ENCODE peak calls at places on chromosomes 4 and X, in seven cellular contexts. D is NCI-H1092, Y is WTC11, W is AG09319, O is cardiac muscle cell, M is NCI-H2107, X is NCI-H1694. T is an unnamed sample.

GRCh38 chrX:9873952-9874351 is 87.7 kb downstream of the SHROOM2 start:
- DNase-seq in Y (peak; percentile 32), M (no peak), X (no peak), O (no peak), W (no peak), D (peak; percentile 7), T (peak; percentile 32)

GRCh38 chrX:51931761-51932160 is 38.3 kb downstream of the MAGED1 start:
- DNase-seq in X (no peak), O (no peak), Y (no peak), M (no peak), W (peak; percentile 15), D (peak; percentile 4), T (no peak)

GRCh38 chr4:126924237-126924636 is 708.5 kb upstream of the INTU start:
- DNase-seq in O (no peak), X (no peak), Y (no peak), M (no peak), D (no peak), W (no peak), T (no peak)

GRCh38 chr4:140556372-140557085 is 12.2 kb downstream of the UCP1 start:
- DNase-seq in Y (no peak), O (no peak), W (no peak), D (no peak), M (no peak), X (no peak), T (no peak)

GRCh38 chr4:181949704-181950312 is 293.4 kb upstream of the TENM3 start:
- DNase-seq in W (no peak), X (no peak), M (no peak), Y (peak; percentile 58), O (no peak), D (no peak), T (no peak)

GRCh38 chr4:74682567-74683359 is 111.6 kb downstream of the BTC start:
- DNase-seq in O (peak; percentile 95), X (no peak), M (no peak), Y (peak; percentile 22), W (peak; percentile 61), D (no peak), T (no peak)

GRCh38 chr4:184826315-184827266 is 823 bp upstream of the ACSL1 start:
- DNase-seq in D (peak; percentile 46), O (peak; percentile 49), W (no peak), M (no peak), X (no peak), Y (peak; percentile 28), T (peak; percentile 29)

GRCh38 chr4:42608551-42608950 is 48.4 kb downstream of the ATP8A1 start:
- DNase-seq in M (no peak), X (no peak), W (no peak), D (no peak), Y (no peak), O (no peak), T (no peak)

GRCh38 chrX:6383488-6383887 is 151.4 kb downstream of the VCX3A start:
- DNase-seq in W (no peak), O (no peak), X (no peak), M (no peak), Y (no peak), D (no peak), T (no peak)

GRCh38 chr4:187470061-187470460 is 525.5 kb upstream of the ZFP42 start:
- DNase-seq in Y (no peak), O (no peak), M (no peak), D (no peak), W (no peak), X (no peak), T (no peak)

GRCh38 chr4:10619220-10619619 is 65.3 kb downstream of the CLNK start:
- DNase-seq in W (no peak), Y (no peak), M (peak; percentile 66), D (peak; percentile 86), X (peak; percentile 84), O (no peak), T (peak; percentile 61)

GRCh38 chrX:42175843-42176242 is 252.5 kb upstream of the CASK start:
- DNase-seq in D (no peak), Y (no peak), X (no peak), W (no peak), O (no peak), M (no peak), T (no peak)

GRCh38 chr4:21097865-21098264 is 397.6 kb downstream of the PACRGL start:
- DNase-seq in D (no peak), W (no peak), X (no peak), M (no peak), Y (no peak), O (no peak), T (no peak)

GRCh38 chrX:373641-374471 is 12.9 kb downstream of the PPP2R3B start:
- DNase-seq in M (no peak), X (no peak), W (no peak), D (no peak), O (peak; percentile 30), Y (peak; percentile 77), T (no peak)

GRCh38 chrX:18424482-18425198 is 768 bp upstream of the CDKL5 start:
- DNase-seq in Y (peak; percentile 38), D (peak; percentile 7), X (no peak), W (no peak), O (peak; percentile 33), M (peak; percentile 5), T (peak; percentile 12)

GRCh38 chr4:94400191-94400590 is 51.6 kb upstream of the PDLIM5 start:
- DNase-seq in W (no peak), Y (no peak), O (peak; percentile 23), X (no peak), M (no peak), D (no peak), T (no peak)

GRCh38 chr4:41218703-41219102 is 4.4 kb upstream of the APBB2 start:
- DNase-seq in Y (no peak), M (no peak), O (no peak), X (no peak), D (no peak), W (no peak), T (no peak)

GRCh38 chr4:121448231-121448630 is 67.4 kb upstream of the QRFPR start:
- DNase-seq in X (no peak), M (no peak), Y (no peak), O (no peak), W (no peak), D (no peak), T (no peak)

GRCh38 chrX:69133561-69134542 is 31.4 kb downstream of the PJA1 start:
- DNase-seq in W (no peak), X (peak; percentile 0), Y (peak; percentile 63), M (no peak), O (peak; percentile 84), D (peak; percentile 14), T (peak; percentile 54)

GRCh38 chr4:94372579-94372978 is 29.9 kb upstream of the HPGDS start:
- DNase-seq in X (no peak), W (no peak), O (no peak), Y (no peak), M (no peak), D (no peak), T (no peak)

GRCh38 chr4:151991001-151991883 is 230.4 kb upstream of the GATB start:
- DNase-seq in D (no peak), Y (no peak), W (no peak), M (no peak), X (no peak), O (no peak), T (no peak)

GRCh38 chr4:46934731-46935130 is 25.7 kb upstream of the COX7B2 start:
- DNase-seq in W (no peak), X (no peak), Y (no peak), O (no peak), D (no peak), M (no peak), T (no peak)

GRCh38 chr4:140188975-140189374 is 35.0 kb upstream of the MAML3 start:
- DNase-seq in O (peak; percentile 96), Y (no peak), W (peak; percentile 30), M (no peak), D (no peak), X (no peak), T (no peak)

GRCh38 chr4:150236626-150237025 is 158.4 kb downstream of the DCLK2 start:
- DNase-seq in D (no peak), O (no peak), X (no peak), W (no peak), Y (no peak), M (no peak), T (no peak)

GRCh38 chr4:78585633-78586032 is 34.1 kb downstream of the ANXA3 start:
- DNase-seq in M (no peak), Y (no peak), D (no peak), X (no peak), O (no peak), W (no peak), T (no peak)

GRCh38 chr4:168199262-168199957 is 107.1 kb downstream of the ANXA10 start:
- DNase-seq in X (no peak), Y (no peak), W (no peak), M (no peak), O (no peak), D (no peak), T (no peak)

GRCh38 chrX:123675154-123675553 is 57.7 kb downstream of the THOC2 start:
- DNase-seq in W (no peak), O (no peak), X (no peak), Y (no peak), D (no peak), M (no peak), T (no peak)

GRCh38 chrX:132435222-132435621 is 53.6 kb downstream of the MBNL3 start:
- DNase-seq in X (no peak), Y (no peak), O (peak; percentile 47), W (no peak), D (no peak), M (no peak), T (no peak)

GRCh38 chr4:9685692-9686091 is 95.7 kb upstream of the DRD5 start:
- DNase-seq in X (no peak), O (no peak), Y (no peak), W (no peak), M (no peak), D (no peak), T (no peak)

GRCh38 chrX:149522914-149523313 is 17.8 kb upstream of the IDS start:
- DNase-seq in W (no peak), O (no peak), Y (no peak), D (no peak), M (no peak), X (no peak), T (no peak)

GRCh38 chr4:169270810-169271691 is at the start of gene SH3RF1:
- DNase-seq in Y (peak; percentile 74), O (peak; percentile 94), W (peak; percentile 79), M (no peak), X (peak; percentile 21), D (peak; percentile 75), T (peak; percentile 37)

GRCh38 chr4:175996231-175996630 is 69.4 kb upstream of the WDR17 start:
- DNase-seq in W (no peak), Y (no peak), O (no peak), M (no peak), X (no peak), D (no peak), T (no peak)